ENCODE peak calls at places on chromosomes 3 and 15, in four cellular contexts. J is CD4-positive, alpha-beta T cell; I is endodermal cell; B is thyroid gland. C is an unnamed sample.
A peak's percentile ranks its signal among the peaks of the same experiment; 100 is the strongest.

GRCh38 chr3:8529197-8529637 is 27.6 kb downstream of the LMCD1 start:
- DNase-seq in J (no peak), B (no peak), I (peak; percentile 25), C (no peak)

GRCh38 chr3:19901918-19902317 is 32.1 kb downstream of the EFHB start:
- DNase-seq in B (no peak), J (no peak), I (no peak), C (no peak)

GRCh38 chr3:125045965-125046364 is 9.8 kb downstream of the HEG1 start:
- DNase-seq in J (no peak), I (no peak), B (no peak), C (no peak)

GRCh38 chr15:32983679-32984078 is 210.8 kb downstream of the FMN1 start:
- DNase-seq in B (no peak), I (no peak), J (no peak), C (no peak)

GRCh38 chr15:48066456-48066855 is 54.3 kb upstream of the SLC24A5 start:
- DNase-seq in B (no peak), I (peak; percentile 85), J (no peak), C (no peak)

GRCh38 chr15:94432279-94432678 is 200.9 kb downstream of the MCTP2 start:
- DNase-seq in J (no peak), I (no peak), B (no peak), C (no peak)

GRCh38 chr15:45091581-45091980 is 22.4 kb downstream of the DUOX2 start:
- DNase-seq in J (no peak), I (no peak), B (no peak), C (no peak)

GRCh38 chr15:49024840-49025239 is 21.4 kb downstream of the SECISBP2L start:
- DNase-seq in I (no peak), J (no peak), B (no peak), C (no peak)

DNA sequence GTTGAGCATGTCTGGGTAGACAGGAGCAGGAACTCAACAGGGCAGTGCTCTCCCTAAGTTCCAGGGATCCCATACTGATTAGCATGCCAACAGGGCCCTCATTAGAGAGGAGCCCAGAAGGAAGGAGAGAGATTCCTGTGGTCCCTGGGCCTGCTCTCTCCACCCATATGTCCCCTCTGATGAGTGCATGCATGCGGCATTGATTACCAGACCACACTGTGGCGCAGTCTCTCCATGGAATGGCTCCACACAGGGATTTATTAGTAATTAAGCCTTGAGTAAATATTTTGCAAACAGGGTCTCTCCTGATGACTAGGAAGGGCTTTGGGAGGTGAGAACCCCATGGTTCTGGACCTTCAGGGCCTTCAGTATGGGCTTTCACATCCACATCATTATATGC is 60.0 kb upstream of the ST8SIA2 start:
- DNase-seq in J (no peak), B (no peak), I (no peak), C (no peak)
- TF ChIP-seq CTCF in J (no peak), B (no peak), I (no peak), C (no peak)

GRCh38 chr3:133457465-133458067 is 57.7 kb downstream of the BFSP2 start:
- DNase-seq in J (no peak), I (no peak), B (no peak), C (no peak)
- TF ChIP-seq CTCF in J (peak; percentile 7), I (peak; percentile 63), B (no peak), C (no peak)

GRCh38 chr3:151166161-151166560 is 36.9 kb downstream of the GPR171 start:
- DNase-seq in J (no peak), I (no peak), B (no peak), C (no peak)
- TF ChIP-seq CTCF in J (peak; percentile 23), I (peak; percentile 54), B (no peak), C (no peak)

DNA sequence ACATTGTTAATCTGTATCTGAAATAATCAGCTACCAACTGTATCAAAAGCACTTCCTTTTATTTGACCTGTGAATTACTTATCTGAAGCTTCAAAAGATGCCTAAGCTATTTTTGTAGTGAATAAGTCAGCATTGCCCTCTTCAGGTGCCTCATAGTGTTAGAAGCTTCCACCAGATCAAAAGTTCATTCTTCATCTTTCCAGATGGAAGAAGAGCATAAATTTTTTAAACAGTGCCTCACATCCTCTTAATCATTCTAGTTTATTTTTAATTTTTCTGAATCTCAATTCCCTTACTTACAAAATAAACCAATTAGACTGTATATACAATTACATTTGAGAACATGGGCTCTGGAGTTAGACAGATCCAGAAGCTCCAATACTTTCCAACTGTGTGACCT is 65.0 kb downstream of the MYO5A start:
- DNase-seq in I (no peak), J (no peak), B (no peak), C (no peak)
- TF ChIP-seq CTCF in I (peak; percentile 33), J (peak; percentile 27), B (no peak), C (no peak)

C was measured in mesothelial cell of epicardium.